ENCODE peak calls at places on chromosomes 16 and 17, in five cellular contexts. G is stimulated activated CD4-positive, alpha-beta T cell treated with anti-CD3 and anti-CD28 coated beads, TNF-alpha, amount 100 ng/mL, for 4 hours; T is gastrocnemius medialis; O is AG04450; C is NCI-H1436 treated with DMSO at 0.1 percent for 48 hours. H is an unnamed sample.

GRCh38 chr17:31888124-31888523 is 13.4 kb downstream of the UTP6 start:
- DNase-seq in O (no peak), T (no peak), C (no peak), G (no peak), H (no peak)

GRCh38 chr16:81707411-81708321 is 71.4 kb upstream of the PLCG2 start:
- DNase-seq in G (no peak), T (no peak), C (no peak), O (no peak), H (no peak)

GRCh38 chr16:49491736-49492089 is 118.1 kb downstream of the C16orf78 start:
- DNase-seq in T (no peak), G (no peak), C (no peak), O (no peak), H (no peak)

GRCh38 chr17:38320482-38320881 is 23.3 kb downstream of the GPR179 start:
- DNase-seq in O (no peak), G (no peak), C (no peak), T (no peak), H (no peak)

GRCh38 chr17:32342603-32343325 is 791 bp upstream of the C17orf75 start:
- DNase-seq in T (no peak), C (no peak), O (no peak), G (no peak), H (no peak)

GRCh38 chr17:17096438-17097178 is 54.4 kb downstream of the MPRIP start:
- DNase-seq in O (no peak), C (no peak), G (no peak), T (peak; percentile 35), H (no peak)

GRCh38 chr16:22123146-22123545 is 30.8 kb downstream of the VWA3A start:
- DNase-seq in O (no peak), G (no peak), T (no peak), C (no peak), H (no peak)

GRCh38 chr17:41352597-41353366 is 2.2 kb upstream of the KRT33A start:
- DNase-seq in T (no peak), O (no peak), C (no peak), G (no peak), H (no peak)

GRCh38 chr17:78708510-78708973 is 73.5 kb downstream of the CYTH1 start:
- DNase-seq in C (peak; percentile 42), G (no peak), T (peak; percentile 52), O (peak; percentile 72), H (no peak)

GRCh38 chr17:36209575-36209974 is 1.3 kb upstream of the CCL4L2 start:
- DNase-seq in T (no peak), G (no peak), C (no peak), O (no peak), H (no peak)

GRCh38 chr16:3971261-3971660 is 90.7 kb upstream of the CREBBP start:
- DNase-seq in T (no peak), G (no peak), O (peak; percentile 65), C (no peak), H (no peak)

GRCh38 chr17:38431343-38432145 is 3.3 kb downstream of the ARHGAP23 start:
- DNase-seq in G (no peak), C (no peak), T (no peak), O (no peak), H (no peak)

GRCh38 chr17:1986783-1987451 is 38.2 kb downstream of the RTN4RL1 start:
- DNase-seq in C (no peak), T (no peak), O (no peak), G (no peak), H (no peak)

GRCh38 chr16:80816372-80816771 is 12.0 kb upstream of the CDYL2 start:
- DNase-seq in G (no peak), T (no peak), O (no peak), C (no peak), H (no peak)

GRCh38 chr17:79739148-79740062 is 8.7 kb downstream of the ENPP7 start:
- DNase-seq in T (no peak), G (no peak), O (no peak), C (no peak), H (no peak)

GRCh38 chr17:39306509-39307212 is 80.9 kb upstream of the STAC2 start:
- DNase-seq in T (no peak), C (no peak), G (no peak), O (no peak), H (no peak)

GRCh38 chr17:42913527-42913926 is 12.9 kb downstream of the G6PC1 start:
- DNase-seq in T (no peak), G (no peak), O (no peak), C (no peak), H (no peak)

GRCh38 chr16:47486856-47487255 is 25.7 kb downstream of the PHKB start:
- DNase-seq in T (no peak), C (no peak), O (no peak), G (no peak), H (no peak)

GRCh38 chr16:46920402-46921068 is 36.4 kb downstream of the GPT2 start:
- DNase-seq in T (no peak), O (no peak), G (no peak), C (no peak), H (no peak)

GRCh38 chr17:45976755-45977505 is 22.1 kb upstream of the STH start:
- DNase-seq in O (no peak), G (no peak), T (peak; percentile 40), C (no peak), H (no peak)

GRCh38 chr17:14442798-14443553 is 142.1 kb downstream of the HS3ST3B1 start:
- DNase-seq in C (no peak), G (no peak), O (no peak), T (no peak), H (no peak)

GRCh38 chr17:80761421-80761871 is 216.8 kb downstream of the RPTOR start:
- DNase-seq in T (no peak), G (no peak), C (no peak), O (no peak), H (peak; percentile 13)

GRCh38 chr16:75750516-75750915 is 24.2 kb upstream of the CPHXL start:
- DNase-seq in G (no peak), O (no peak), T (no peak), C (no peak), H (no peak)

GRCh38 chr17:56707312-56708219 is 114.1 kb downstream of the NOG start:
- DNase-seq in G (no peak), O (no peak), T (no peak), C (no peak), H (no peak)

GRCh38 chr17:80559688-80560290 is 15.2 kb downstream of the RPTOR start:
- DNase-seq in O (peak; percentile 71), T (no peak), G (no peak), C (no peak), H (peak; percentile 80)

GRCh38 chr17:64706224-64707076 is 44.3 kb upstream of the SMURF2 start:
- DNase-seq in O (no peak), T (no peak), G (no peak), C (no peak), H (no peak)

GRCh38 chr17:57954421-57955182 is 610 bp downstream of the CUEDC1 start:
- DNase-seq in C (no peak), G (no peak), T (peak; percentile 56), O (no peak), H (no peak)

GRCh38 chr17:80432350-80432955 is 17.5 kb downstream of the ENDOV start:
- DNase-seq in G (no peak), O (no peak), C (no peak), T (no peak), H (no peak)

GRCh38 chr17:1324201-1324750 is 44.8 kb downstream of the TRARG1 start:
- DNase-seq in T (no peak), O (no peak), G (no peak), C (no peak), H (no peak)

GRCh38 chr17:46977348-46977747 is 1.7 kb downstream of the RPRML start:
- DNase-seq in G (no peak), T (no peak), O (no peak), C (no peak), H (no peak)

GRCh38 chr16:180101-180920 is at the start of gene HBQ1:
- DNase-seq in T (no peak), O (no peak), C (no peak), G (peak; percentile 23), H (no peak)

GRCh38 chr17:49515196-49515770 is 20.2 kb downstream of the NGFR start:
- DNase-seq in T (peak; percentile 69), O (peak; percentile 89), C (no peak), G (no peak), H (peak; percentile 89)

GRCh38 chr16:29806641-29807425 is 504 bp downstream of the MAZ start:
- DNase-seq in T (no peak), G (no peak), O (no peak), C (no peak), H (no peak)